ENCODE peak calls at places on chromosomes 16 and 17, in nine cellular contexts. O is A549, R is GM23248, X is GM12878, L is brain microvascular endothelial cell, E is fibroblast of mammary gland, C is AG04449, J is HCT116, U is retinal pigment epithelial cell. V is an unnamed sample.

GRCh38 chr17:19346351-19347255 is 15.9 kb downstream of the B9D1 start:
- DNase-seq in O (peak), R (peak), X (no peak), L (peak), E (peak), C (peak), J (peak), U (no peak), V (peak)

GRCh38 chr16:53112015-53112414 is 57.2 kb downstream of the CHD9 start:
- DNase-seq in O (no peak), R (no peak), X (no peak), L (no peak), E (no peak), C (no peak), J (no peak), U (no peak), V (no peak)

GRCh38 chr16:1553976-1554825 is 20.7 kb downstream of the TMEM204 start:
- DNase-seq in O (no peak), R (no peak), X (no peak), L (no peak), E (no peak), C (no peak), J (no peak), U (no peak), V (no peak)

GRCh38 chr17:48626470-48627241 is 498 bp upstream of the HOXB9 start:
- DNase-seq in O (peak), R (peak), X (no peak), L (no peak), E (peak), C (no peak), J (peak), U (no peak), V (peak)

GRCh38 chr16:20674684-20675487 is 22.6 kb downstream of the ACSM1 start:
- DNase-seq in O (no peak), R (no peak), X (no peak), L (no peak), E (no peak), C (no peak), J (no peak), U (no peak), V (no peak)

GRCh38 chr17:50950002-50950877 is 84.1 kb upstream of the TOB1 start:
- DNase-seq in O (peak), R (peak), X (no peak), L (peak), E (peak), C (peak), J (peak), U (peak), V (peak)

GRCh38 chr16:86984975-86985655 is 332.1 kb downstream of the C16orf95 start:
- DNase-seq in O (no peak), R (peak), X (no peak), L (no peak), E (no peak), C (no peak), J (no peak), U (peak), V (no peak)

GRCh38 chr17:18038149-18038850 is 668 bp downstream of the ATPAF2 start:
- DNase-seq in O (no peak), R (peak), X (no peak), L (no peak), E (no peak), C (no peak), J (no peak), U (no peak), V (no peak)

GRCh38 chr17:17808706-17809432 is 27.9 kb downstream of the SREBF1 start:
- DNase-seq in O (peak), R (peak), X (no peak), L (no peak), E (peak), C (no peak), J (no peak), U (no peak), V (peak)

GRCh38 chr16:86519649-86520316 is 9.5 kb downstream of the FOXF1 start:
- DNase-seq in O (peak), R (peak), X (no peak), L (peak), E (peak), C (no peak), J (peak), U (no peak), V (peak)

GRCh38 chr17:50117202-50118040 is 12.5 kb downstream of the SAMD14 start:
- DNase-seq in O (peak), R (peak), X (no peak), L (no peak), E (peak), C (no peak), J (peak), U (no peak), V (no peak)

GRCh38 chr17:62105361-62105760 is 40.3 kb upstream of the MED13 start:
- DNase-seq in O (no peak), R (no peak), X (no peak), L (no peak), E (no peak), C (no peak), J (no peak), U (no peak), V (no peak)

GRCh38 chr16:23670137-23670776 is 8.4 kb upstream of the PLK1 start:
- DNase-seq in O (no peak), R (peak), X (peak), L (peak), E (peak), C (peak), J (no peak), U (no peak), V (peak)

GRCh38 chr17:44105483-44105882 is 18.0 kb downstream of the HDAC5 start:
- DNase-seq in O (no peak), R (no peak), X (no peak), L (no peak), E (no peak), C (no peak), J (no peak), U (no peak), V (no peak)

GRCh38 chr16:66988197-66988788 is at the start of gene CES4A:
- DNase-seq in O (no peak), R (peak), X (no peak), L (no peak), E (peak), C (no peak), J (no peak), U (no peak), V (peak)

GRCh38 chr17:55264273-55264639 is 504 bp upstream of the HLF start:
- DNase-seq in O (no peak), R (no peak), X (no peak), L (no peak), E (no peak), C (no peak), J (no peak), U (no peak), V (no peak)
- H3K4me3 ChIP-seq in O (peak), R (peak), X (no peak), L (no peak), E (no peak), C (no peak), J (no peak), U (peak), V (peak)

GRCh38 chr16:49699718-49700117 is 156.2 kb downstream of the ZNF423 start:
- DNase-seq in O (no peak), R (no peak), X (no peak), L (no peak), E (no peak), C (no peak), J (no peak), U (no peak), V (no peak)

GRCh38 chr16:49696414-49697101 is 159.4 kb downstream of the ZNF423 start:
- DNase-seq in O (no peak), R (no peak), X (no peak), L (no peak), E (no peak), C (no peak), J (no peak), U (no peak), V (no peak)

GRCh38 chr16:49698931-49699715 is 156.8 kb downstream of the ZNF423 start:
- DNase-seq in O (no peak), R (no peak), X (no peak), L (peak), E (peak), C (no peak), J (no peak), U (no peak), V (peak)

GRCh38 chr16:49697631-49698030 is 158.3 kb downstream of the ZNF423 start:
- DNase-seq in O (no peak), R (no peak), X (no peak), L (no peak), E (no peak), C (no peak), J (no peak), U (no peak), V (no peak)

DNA sequence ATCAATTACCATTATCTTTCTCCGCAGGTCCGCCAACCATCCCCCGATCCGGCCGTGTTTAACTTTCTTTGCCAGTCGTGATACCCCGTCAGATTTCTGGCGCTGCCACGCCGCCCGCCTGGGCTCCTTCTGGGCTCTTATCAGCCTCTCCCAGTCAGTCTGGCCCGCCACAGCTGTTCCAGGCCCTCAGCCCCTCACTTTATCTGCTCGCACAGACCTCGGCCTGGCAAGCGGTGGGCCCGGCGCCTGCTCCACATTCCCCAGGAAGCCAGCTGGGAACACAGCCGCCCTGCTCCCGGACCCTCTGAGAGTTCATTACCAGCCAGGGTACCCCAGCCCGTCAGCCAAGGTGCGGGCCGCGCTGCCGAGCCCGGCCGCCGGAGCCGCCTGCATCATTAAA is 157.5 kb downstream of the ZNF423 start:
- DNase-seq in O (no peak), R (no peak), X (no peak), L (no peak), E (no peak), C (no peak), J (no peak), U (no peak), V (no peak)
- H3K4me3 ChIP-seq in O (no peak), R (no peak), X (no peak), L (no peak), E (no peak), C (no peak), J (no peak), U (no peak), V (no peak)

DNA sequence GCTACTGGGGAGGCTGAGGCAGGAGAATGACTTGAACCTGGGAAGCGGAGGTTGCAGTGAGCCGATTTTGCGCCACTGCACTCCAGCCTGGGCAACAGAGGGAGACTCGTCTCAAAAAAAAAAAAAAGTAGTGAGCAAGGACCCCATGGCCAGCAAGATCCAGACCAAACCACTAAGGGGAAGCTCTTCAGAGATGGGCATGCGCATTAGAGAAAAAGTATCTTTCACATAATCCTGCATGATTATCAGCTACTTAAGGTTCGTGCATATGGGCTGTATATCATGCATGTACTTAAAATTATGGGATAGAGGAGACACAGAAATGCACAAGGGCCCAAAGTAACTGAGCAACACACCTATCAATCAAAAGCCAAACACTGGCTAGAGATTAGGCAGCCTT is 10.7 kb upstream of the CCL22 start:
- DNase-seq in O (no peak), R (no peak), X (no peak), L (no peak), E (no peak), C (no peak), J (no peak), U (no peak), V (no peak)
- H3K4me3 ChIP-seq in O (no peak), R (no peak), X (no peak), L (no peak), E (no peak), C (no peak), J (no peak), U (no peak), V (no peak)

GRCh38 chr17:16569358-16569712 is 331 bp upstream of the ZNF287 start:
- DNase-seq in O (no peak), R (no peak), X (peak), L (no peak), E (no peak), C (no peak), J (no peak), U (no peak), V (no peak)
- H3K4me3 ChIP-seq in O (peak), R (peak), X (peak), L (no peak), E (no peak), C (peak), J (no peak), U (peak), V (peak)

GRCh38 chr17:332558-333322 is 19.9 kb downstream of the RPH3AL start:
- DNase-seq in O (no peak), R (peak), X (no peak), L (peak), E (no peak), C (peak), J (no peak), U (no peak), V (no peak)
- H3K4me3 ChIP-seq in O (no peak), R (no peak), X (no peak), L (no peak), E (no peak), C (no peak), J (no peak), U (no peak), V (no peak)

GRCh38 chr17:75130059-75130631 is 1.4 kb downstream of the NT5C start:
- DNase-seq in O (no peak), R (no peak), X (no peak), L (no peak), E (no peak), C (no peak), J (no peak), U (no peak), V (no peak)
- H3K4me3 ChIP-seq in O (peak), R (peak), X (peak), L (peak), E (peak), C (peak), J (peak), U (peak), V (peak)

GRCh38 chr17:81911277-81911961 is at the start of gene PCYT2:
- DNase-seq in O (peak), R (peak), X (peak), L (peak), E (peak), C (no peak), J (peak), U (peak), V (peak)

GRCh38 chr17:81912441-81913309 is 1.5 kb upstream of the PCYT2 start:
- DNase-seq in O (no peak), R (no peak), X (no peak), L (no peak), E (no peak), C (no peak), J (peak), U (no peak), V (no peak)

GRCh38 chr17:81913394-81914102 is 2.3 kb upstream of the PCYT2 start:
- DNase-seq in O (no peak), R (no peak), X (no peak), L (no peak), E (no peak), C (no peak), J (no peak), U (no peak), V (no peak)

GRCh38 chr17:81910840-81911276 is 341 bp downstream of the PCYT2 start:
- DNase-seq in O (no peak), R (peak), X (no peak), L (no peak), E (no peak), C (no peak), J (no peak), U (no peak), V (no peak)

DNA sequence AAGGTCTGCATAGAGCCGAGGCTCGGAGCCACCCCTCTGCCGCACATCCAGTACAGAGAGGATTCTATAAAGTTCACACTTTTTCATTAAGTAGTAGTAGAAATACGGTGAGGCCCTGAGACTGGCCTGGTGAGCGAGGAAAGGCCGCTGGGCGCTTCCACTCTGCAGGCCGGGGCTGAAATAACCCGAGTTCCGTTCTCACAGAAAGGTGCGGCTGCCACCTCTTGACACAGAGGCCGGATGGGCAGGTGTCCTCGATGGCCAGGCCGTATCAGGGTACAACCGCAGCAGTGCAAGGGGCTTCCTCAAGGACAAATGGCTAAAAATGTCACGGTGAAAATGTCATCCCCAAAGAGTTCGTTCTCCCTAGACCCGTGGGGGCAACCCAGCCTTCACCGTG is 770 bp upstream of the PCYT2 start:
- DNase-seq in O (no peak), R (no peak), X (no peak), L (no peak), E (no peak), C (no peak), J (no peak), U (no peak), V (no peak)
- H3K4me3 ChIP-seq in O (no peak), R (no peak), X (no peak), L (no peak), E (no peak), C (no peak), J (peak), U (no peak), V (no peak)